ENCODE peak calls at places on chromosomes 3 and 15, in six cellular contexts. E is HCEC 1CT; F is GM12892; B is A549; A is activated CD4-positive, alpha-beta T cell treated with anti-CD3 and anti-CD28 coated beads for 36 hours; Y is psoas muscle. R is an unnamed sample.

GRCh38 chr3:172766718-172767405 is 16.3 kb downstream of the ECT2 start:
- DNase-seq in F (no peak), B (no peak), Y (no peak), E (no peak), A (no peak), R (no peak)

GRCh38 chr3:114213262-114213668 is 24.1 kb downstream of the ZNF80 start:
- DNase-seq in Y (no peak), B (no peak), E (no peak), F (no peak), A (no peak), R (no peak)

GRCh38 chr3:192879346-192880031 is 38.2 kb downstream of the MB21D2 start:
- DNase-seq in B (peak), F (no peak), A (no peak), E (peak), Y (no peak), R (no peak)

GRCh38 chr15:77826006-77826695 is 193.4 kb upstream of the LINGO1 start:
- DNase-seq in F (no peak), Y (peak), B (no peak), E (no peak), A (no peak), R (no peak)

GRCh38 chr15:87722941-87723691 is 533.4 kb downstream of the NTRK3 start:
- DNase-seq in E (no peak), F (no peak), B (no peak), A (no peak), Y (no peak), R (no peak)

GRCh38 chr3:123489400-123490004 is 40.6 kb upstream of the ADCY5 start:
- DNase-seq in A (peak), Y (peak), B (peak), F (peak), E (peak), R (peak)

GRCh38 chr3:121165397-121165837 is 257.4 kb downstream of the STXBP5L start:
- DNase-seq in Y (no peak), F (no peak), A (no peak), B (no peak), E (no peak), R (no peak)

GRCh38 chr3:94336076-94336741 is 273.3 kb downstream of the NSUN3 start:
- DNase-seq in B (peak), Y (no peak), E (peak), F (no peak), A (no peak), R (no peak)

GRCh38 chr3:155202626-155203025 is 90.9 kb downstream of the STRIT1 start:
- DNase-seq in A (no peak), F (no peak), B (no peak), E (no peak), Y (no peak), R (no peak)

GRCh38 chr3:52388348-52388821 is 56.5 kb downstream of the SEMA3G start:
- DNase-seq in F (no peak), A (no peak), E (no peak), B (no peak), Y (no peak), R (no peak)

GRCh38 chr3:112744825-112745566 is 101.7 kb downstream of the CD200R1L start:
- DNase-seq in F (no peak), A (no peak), B (no peak), E (no peak), Y (no peak), R (no peak)

GRCh38 chr3:154378311-154378710 is 51.7 kb downstream of the GPR149 start:
- DNase-seq in E (no peak), B (no peak), A (no peak), Y (no peak), F (no peak), R (no peak)

GRCh38 chr3:150357923-150358322 is 50.2 kb upstream of the TSC22D2 start:
- DNase-seq in Y (no peak), B (no peak), A (no peak), E (no peak), F (no peak), R (no peak)

GRCh38 chr15:40104296-40104864 is 4.3 kb downstream of the BMF start:
- DNase-seq in F (no peak), E (no peak), B (no peak), A (no peak), Y (no peak), R (no peak)

GRCh38 chr3:124786491-124787241 is 56.4 kb downstream of the UMPS start:
- DNase-seq in E (peak), A (no peak), Y (no peak), B (no peak), F (no peak), R (peak)

GRCh38 chr15:70519616-70520015 is 243.7 kb downstream of the UACA start:
- DNase-seq in A (no peak), E (no peak), F (no peak), Y (no peak), B (no peak), R (no peak)

GRCh38 chr3:43770426-43771103 is 79.8 kb downstream of the ABHD5 start:
- DNase-seq in E (no peak), Y (peak), B (peak), A (peak), F (no peak), R (peak)

GRCh38 chr15:101499863-101500713 is 10.6 kb upstream of the PCSK6 start:
- DNase-seq in Y (peak), A (peak), B (no peak), F (no peak), E (no peak), R (peak)

GRCh38 chr3:88713233-88713691 is 394.2 kb upstream of the EPHA3 start:
- DNase-seq in Y (no peak), A (no peak), F (no peak), B (no peak), E (no peak), R (no peak)

GRCh38 chr3:171049831-171050444 is 23.4 kb upstream of the SLC2A2 start:
- DNase-seq in B (peak), A (peak), E (peak), F (peak), Y (no peak), R (peak)

GRCh38 chr3:50125541-50126286 is 29.4 kb upstream of the SEMA3F start:
- DNase-seq in E (no peak), B (no peak), A (no peak), Y (peak), F (no peak), R (no peak)

GRCh38 chr3:12707425-12707824 is 43.5 kb upstream of the RAF1 start:
- DNase-seq in F (no peak), E (no peak), Y (no peak), B (no peak), A (no peak), R (no peak)

GRCh38 chr15:41955807-41956525 is 16.4 kb downstream of the EHD4 start:
- DNase-seq in E (no peak), F (no peak), Y (no peak), A (no peak), B (no peak), R (no peak)

GRCh38 chr15:73984208-73984979 is 7.7 kb downstream of the STOML1 start:
- DNase-seq in A (no peak), E (no peak), Y (no peak), F (no peak), B (no peak), R (no peak)

GRCh38 chr3:112519424-112520001 is 20.2 kb upstream of the BTLA start:
- DNase-seq in F (no peak), B (peak), A (peak), E (peak), Y (no peak), R (no peak)

GRCh38 chr3:143119974-143120715 is 574 bp downstream of the CHST2 start:
- DNase-seq in A (peak), B (peak), Y (peak), F (peak), E (peak), R (peak)

GRCh38 chr3:138914870-138915502 is 32.0 kb downstream of the FOXL2 start:
- DNase-seq in B (peak), A (no peak), Y (no peak), F (no peak), E (no peak), R (no peak)